ENCODE peak calls at places on chromosomes 11 and 22, in five cellular contexts. Z, D, J, Y and C are unnamed samples.

GRCh38 chr11:70481625-70482528 is 83.5 kb downstream of the CTTN start:
- DNase-seq in D (no peak), Y (no peak), Z (peak; percentile 62), J (peak; percentile 77), C (no peak)

GRCh38 chr11:94328587-94329080 is 24.3 kb downstream of the IZUMO1R start:
- DNase-seq in Z (no peak), J (no peak), D (no peak), Y (no peak), C (no peak)

GRCh38 chr11:41189711-41190477 is 269.6 kb downstream of the LRRC4C start:
- DNase-seq in Y (no peak), Z (no peak), J (no peak), D (no peak), C (no peak)

GRCh38 chr22:49210606-49211005 is 617.1 kb downstream of the BRD1 start:
- DNase-seq in D (peak; percentile 28), Y (no peak), Z (no peak), J (no peak), C (no peak)

GRCh38 chr11:8219257-8220021 is 44.2 kb downstream of the LMO1 start:
- DNase-seq in Z (no peak), D (no peak), J (no peak), Y (no peak), C (no peak)

GRCh38 chr11:70146895-70147520 is 56.1 kb upstream of the FADD start:
- DNase-seq in D (no peak), Z (no peak), Y (no peak), J (no peak), C (no peak)

GRCh38 chr11:12502041-12502440 is 124.7 kb downstream of the PARVA start:
- DNase-seq in J (no peak), Z (no peak), Y (no peak), D (no peak), C (no peak)

GRCh38 chr11:121464352-121464946 is 11.7 kb upstream of the SORL1-AS1 start:
- DNase-seq in Y (peak; percentile 61), D (peak; percentile 70), Z (peak; percentile 67), J (peak; percentile 68), C (peak; percentile 62)

GRCh38 chr11:77082838-77083552 is 16.2 kb downstream of the CAPN5 start:
- DNase-seq in Y (peak; percentile 63), D (peak; percentile 76), Z (peak; percentile 79), J (no peak), C (no peak)

GRCh38 chr11:15073361-15074205 is at the start of gene CALCB:
- DNase-seq in D (no peak), Z (peak; percentile 39), Y (peak; percentile 15), J (no peak), C (no peak)

GRCh38 chr11:64970731-64971151 is 1.2 kb downstream of the MAJIN start:
- DNase-seq in D (peak; percentile 19), J (no peak), Z (no peak), Y (no peak), C (no peak)

GRCh38 chr11:26286472-26287066 is 45.4 kb upstream of the ANO3 start:
- DNase-seq in J (no peak), Z (no peak), D (no peak), Y (no peak), C (peak; percentile 6)

GRCh38 chr11:110079726-110080125 is 13.5 kb upstream of the ZC3H12C start:
- DNase-seq in Y (no peak), J (no peak), D (no peak), Z (no peak), C (no peak)